ENCODE peak calls at places on chromosomes 1 and 21, in five cellular contexts. One of them, this sample, is unnamed.

GRCh38 chr1:203673550-203674411 is 47.1 kb downstream of the ATP2B4 start:
- DNase-seq in HT1080: peak
- DNase-seq in CD8-positive, alpha-beta memory T cell: peak
- DNase-seq in activated effector memory CD4-positive, alpha-beta T cell treated with anti-CD3 and anti-CD28 coated beads, Interleukin-2, amount 50 U/mL, for 16 hours: peak
- DNase-seq in choroid plexus epithelial cell: peak
- DNase-seq in this sample: no peak

GRCh38 chr21:35461700-35462099 is 412.6 kb upstream of the RUNX1 start:
- DNase-seq in HT1080: no peak
- DNase-seq in CD8-positive, alpha-beta memory T cell: no peak
- DNase-seq in activated effector memory CD4-positive, alpha-beta T cell treated with anti-CD3 and anti-CD28 coated beads, Interleukin-2, amount 50 U/mL, for 16 hours: no peak
- DNase-seq in choroid plexus epithelial cell: no peak
- DNase-seq in this sample: no peak

GRCh38 chr1:59520759-59521442 is 224.0 kb downstream of the FGGY start:
- DNase-seq in HT1080: peak
- DNase-seq in CD8-positive, alpha-beta memory T cell: no peak
- DNase-seq in activated effector memory CD4-positive, alpha-beta T cell treated with anti-CD3 and anti-CD28 coated beads, Interleukin-2, amount 50 U/mL, for 16 hours: no peak
- DNase-seq in choroid plexus epithelial cell: peak
- DNase-seq in this sample: no peak

GRCh38 chr21:45996311-45997204 is 15.0 kb downstream of the COL6A1 start:
- DNase-seq in HT1080: no peak
- DNase-seq in CD8-positive, alpha-beta memory T cell: no peak
- DNase-seq in activated effector memory CD4-positive, alpha-beta T cell treated with anti-CD3 and anti-CD28 coated beads, Interleukin-2, amount 50 U/mL, for 16 hours: peak
- DNase-seq in choroid plexus epithelial cell: no peak
- DNase-seq in this sample: peak

GRCh38 chr1:208203127-208203847 is 40.9 kb downstream of the PLXNA2 start:
- DNase-seq in HT1080: peak
- DNase-seq in CD8-positive, alpha-beta memory T cell: no peak
- DNase-seq in activated effector memory CD4-positive, alpha-beta T cell treated with anti-CD3 and anti-CD28 coated beads, Interleukin-2, amount 50 U/mL, for 16 hours: no peak
- DNase-seq in choroid plexus epithelial cell: peak
- DNase-seq in this sample: no peak

GRCh38 chr1:166960871-166961474 is 14.4 kb downstream of the ILDR2 start:
- DNase-seq in HT1080: no peak
- DNase-seq in CD8-positive, alpha-beta memory T cell: no peak
- DNase-seq in activated effector memory CD4-positive, alpha-beta T cell treated with anti-CD3 and anti-CD28 coated beads, Interleukin-2, amount 50 U/mL, for 16 hours: no peak
- DNase-seq in choroid plexus epithelial cell: no peak
- DNase-seq in this sample: no peak

GRCh38 chr1:178039826-178040380 is 54.0 kb upstream of the RASAL2 start:
- DNase-seq in HT1080: no peak
- DNase-seq in CD8-positive, alpha-beta memory T cell: no peak
- DNase-seq in activated effector memory CD4-positive, alpha-beta T cell treated with anti-CD3 and anti-CD28 coated beads, Interleukin-2, amount 50 U/mL, for 16 hours: no peak
- DNase-seq in choroid plexus epithelial cell: no peak
- DNase-seq in this sample: no peak

GRCh38 chr1:29368936-29369932 is 132.9 kb downstream of the PTPRU start:
- DNase-seq in HT1080: no peak
- DNase-seq in CD8-positive, alpha-beta memory T cell: no peak
- DNase-seq in activated effector memory CD4-positive, alpha-beta T cell treated with anti-CD3 and anti-CD28 coated beads, Interleukin-2, amount 50 U/mL, for 16 hours: peak
- DNase-seq in choroid plexus epithelial cell: no peak
- DNase-seq in this sample: peak

GRCh38 chr1:19436716-19437476 is 48.4 kb downstream of the CAPZB start:
- DNase-seq in HT1080: no peak
- DNase-seq in CD8-positive, alpha-beta memory T cell: no peak
- DNase-seq in activated effector memory CD4-positive, alpha-beta T cell treated with anti-CD3 and anti-CD28 coated beads, Interleukin-2, amount 50 U/mL, for 16 hours: no peak
- DNase-seq in choroid plexus epithelial cell: peak
- DNase-seq in this sample: no peak

GRCh38 chr1:201740086-201740541 is 88.8 kb upstream of the IPO9 start:
- DNase-seq in HT1080: no peak
- DNase-seq in CD8-positive, alpha-beta memory T cell: no peak
- DNase-seq in activated effector memory CD4-positive, alpha-beta T cell treated with anti-CD3 and anti-CD28 coated beads, Interleukin-2, amount 50 U/mL, for 16 hours: no peak
- DNase-seq in choroid plexus epithelial cell: peak
- DNase-seq in this sample: no peak

GRCh38 chr1:180353930-180354329 is 123.9 kb downstream of the LHX4 start:
- DNase-seq in HT1080: no peak
- DNase-seq in CD8-positive, alpha-beta memory T cell: no peak
- DNase-seq in activated effector memory CD4-positive, alpha-beta T cell treated with anti-CD3 and anti-CD28 coated beads, Interleukin-2, amount 50 U/mL, for 16 hours: no peak
- DNase-seq in choroid plexus epithelial cell: no peak
- DNase-seq in this sample: no peak

GRCh38 chr1:111323231-111323630 is 32.6 kb downstream of the CHIA start:
- DNase-seq in HT1080: no peak
- DNase-seq in CD8-positive, alpha-beta memory T cell: no peak
- DNase-seq in activated effector memory CD4-positive, alpha-beta T cell treated with anti-CD3 and anti-CD28 coated beads, Interleukin-2, amount 50 U/mL, for 16 hours: no peak
- DNase-seq in choroid plexus epithelial cell: no peak
- DNase-seq in this sample: no peak

This sample was measured in mesenteric fat pad.